ENCODE peak calls at places on chromosome X, in eight cellular contexts. C, N, B, Y, J, R, L and V are unnamed samples. For H3K36me3, the result is how much of the 10 kb centered on the place peaks cover.

GRCh38 chrX:119007189-119007770 is 32.9 kb downstream of the LONRF3 start:
- DNase-seq in N (no peak), R (no peak), Y (no peak), C (no peak), B (no peak), L (no peak), J (no peak), V (no peak)

GRCh38 chrX:18640686-18641085 is 31.2 kb downstream of the RS1 start:
- DNase-seq in J (no peak), R (no peak), C (no peak), Y (no peak), N (no peak), L (no peak), B (peak), V (no peak)

GRCh38 chrX:10064736-10065135 is 92.0 kb upstream of the CLCN4 start:
- DNase-seq in N (no peak), Y (peak), R (no peak), L (no peak), J (no peak), C (no peak), B (no peak), V (no peak)

GRCh38 chrX:50066318-50066937 is 134.4 kb downstream of the AKAP4 start:
- DNase-seq in B (no peak), C (no peak), Y (no peak), R (no peak), L (no peak), J (no peak), N (no peak), V (no peak)

GRCh38 chrX:70038515-70038914 is 11.2 kb downstream of the AWAT2 start:
- DNase-seq in Y (no peak), C (no peak), R (no peak), L (no peak), J (no peak), N (no peak), B (no peak), V (no peak)

GRCh38 chrX:6095469-6095868 is 133.2 kb downstream of the NLGN4X start:
- DNase-seq in Y (no peak), R (no peak), N (no peak), C (no peak), B (no peak), J (no peak), L (no peak), V (peak)

GRCh38 chrX:104420907-104421306 is 145.1 kb upstream of the IL1RAPL2 start:
- DNase-seq in R (no peak), J (no peak), B (no peak), N (no peak), L (no peak), C (no peak), Y (no peak), V (peak)

GRCh38 chrX:267771-268261 is 13.4 kb upstream of the PLCXD1 start:
- DNase-seq in N (no peak), Y (no peak), L (no peak), C (no peak), R (no peak), B (no peak), J (no peak), V (no peak)

GRCh38 chrX:39946822-39947221 is 150.9 kb downstream of the BCOR start:
- DNase-seq in N (no peak), Y (no peak), R (peak), J (peak), C (peak), L (peak), B (peak), V (peak)

GRCh38 chrX:69119122-69119521 is 46.1 kb downstream of the PJA1 start:
- DNase-seq in R (no peak), L (no peak), J (no peak), B (no peak), Y (no peak), C (no peak), N (no peak), V (no peak)

GRCh38 chrX:47613082-47613481 is 6.6 kb downstream of the SYN1 start:
- DNase-seq in Y (no peak), B (no peak), N (no peak), L (no peak), R (no peak), C (no peak), J (no peak), V (no peak)

GRCh38 chrX:47610506-47610905 is 9.2 kb downstream of the SYN1 start:
- DNase-seq in R (no peak), Y (no peak), J (no peak), B (no peak), N (no peak), C (no peak), L (no peak), V (no peak)

GRCh38 chrX:47611926-47612325 is 7.7 kb downstream of the SYN1 start:
- DNase-seq in J (no peak), R (no peak), N (no peak), C (no peak), Y (no peak), L (no peak), B (no peak), V (no peak)

GRCh38 chrX:47614618-47615017 is 5.0 kb downstream of the SYN1 start:
- DNase-seq in J (no peak), B (no peak), R (no peak), C (no peak), Y (no peak), L (no peak), N (no peak), V (no peak)

GRCh38 chrX:47612418-47612817 is 7.2 kb downstream of the SYN1 start:
- DNase-seq in L (no peak), J (no peak), N (no peak), B (no peak), Y (no peak), R (no peak), C (no peak), V (no peak)
- H3K36me3 ChIP-seq in L (under half), J (under half), N (under half), B (under half), Y (under half), R (under half), C (under half), V (under half)

GRCh38 chrX:1419545-1420355 is 27.8 kb upstream of the SLC25A6 start:
- DNase-seq in Y (no peak), B (no peak), L (no peak), J (no peak), R (no peak), C (no peak), N (no peak), V (no peak)

GRCh38 chrX:1417921-1418875 is 26.3 kb upstream of the SLC25A6 start:
- DNase-seq in J (no peak), N (no peak), R (no peak), Y (no peak), L (no peak), C (no peak), B (no peak), V (no peak)

GRCh38 chrX:1416965-1417760 is 25.2 kb upstream of the SLC25A6 start:
- DNase-seq in L (no peak), C (no peak), B (no peak), Y (no peak), N (no peak), R (no peak), J (no peak), V (no peak)

GRCh38 chrX:1420371-1420770 is 28.5 kb upstream of the SLC25A6 start:
- DNase-seq in Y (no peak), R (no peak), N (no peak), C (no peak), L (no peak), J (no peak), B (no peak), V (no peak)

DNA sequence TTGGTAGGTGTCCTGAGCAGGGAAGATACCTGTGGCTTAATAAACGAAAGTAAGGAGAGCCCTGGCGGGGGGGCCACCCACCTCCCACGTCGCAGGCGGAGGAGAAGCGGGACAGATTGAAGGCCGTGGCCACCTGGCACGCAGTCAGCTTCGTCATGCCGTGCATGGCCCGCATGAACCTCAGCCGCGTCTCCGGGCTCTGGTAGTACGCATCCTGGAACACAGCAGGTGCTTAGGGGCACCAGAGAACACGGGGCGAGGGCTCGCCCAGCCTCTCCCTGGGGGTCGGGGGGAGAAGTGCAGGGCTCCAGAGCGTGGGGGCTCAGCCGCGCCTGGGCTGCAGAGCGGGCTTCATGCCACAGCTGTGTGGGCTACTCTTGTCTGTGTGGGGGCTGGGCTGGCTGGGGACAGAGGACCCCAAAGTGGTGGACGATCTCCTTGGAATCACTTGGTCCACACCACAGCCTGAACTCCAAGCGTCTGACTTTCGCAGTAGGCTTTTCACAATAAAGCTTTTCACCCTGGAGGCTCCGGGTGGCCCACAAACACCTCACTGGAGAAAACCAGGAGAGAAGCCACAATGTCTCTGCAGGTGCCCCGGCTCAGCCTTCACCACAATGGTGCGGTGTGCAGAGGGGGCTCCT is 27.1 kb upstream of the SLC25A6 start:
- DNase-seq in C (no peak), L (no peak), J (no peak), R (no peak), N (no peak), B (no peak), Y (no peak), V (no peak)
- H3K36me3 ChIP-seq in C (under half), L (half or more), J (under half), R (half or more), N (under half), B (under half), Y (under half), V (under half)

GRCh38 chrX:79263550-79263949 is 103.6 kb downstream of the ITM2A start:
- DNase-seq in B (no peak), C (no peak), L (no peak), R (no peak), J (no peak), N (no peak), Y (no peak), V (no peak)

GRCh38 chrX:79268788-79269187 is 98.3 kb downstream of the ITM2A start:
- DNase-seq in J (no peak), Y (no peak), R (no peak), L (no peak), C (no peak), B (peak), N (no peak), V (peak)

GRCh38 chrX:79270401-79270800 is 96.7 kb downstream of the ITM2A start:
- DNase-seq in N (peak), L (no peak), R (no peak), Y (no peak), J (no peak), C (no peak), B (peak), V (peak)

DNA sequence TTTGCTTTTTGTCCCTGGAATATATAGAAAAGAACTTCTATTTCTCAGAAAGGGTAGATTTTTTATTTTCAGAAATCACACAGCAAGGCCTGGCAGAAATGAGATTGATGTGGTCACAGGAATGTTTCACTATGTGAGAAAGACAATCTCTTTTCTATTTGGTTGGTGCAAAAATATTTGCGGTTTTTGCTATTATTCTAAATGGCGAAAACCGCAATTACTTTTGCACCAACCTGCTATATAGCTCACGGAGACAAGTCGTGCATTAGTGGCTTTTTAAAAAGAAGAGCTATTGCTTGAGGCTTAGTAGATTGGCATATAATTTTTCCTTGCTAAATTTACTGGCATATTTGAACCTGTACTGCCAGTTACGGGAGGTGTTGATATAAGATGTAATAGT is 100.4 kb downstream of the ITM2A start:
- DNase-seq in R (no peak), L (no peak), C (no peak), B (no peak), N (peak), Y (no peak), J (no peak), V (no peak)
- H3K36me3 ChIP-seq in R (under half), L (under half), C (under half), B (under half), N (under half), Y (under half), J (under half), V (under half)

GRCh38 chrX:123629502-123629901 is 103.3 kb downstream of the THOC2 start:
- DNase-seq in J (no peak), C (no peak), L (no peak), R (no peak), Y (no peak), B (no peak), N (no peak), V (no peak)

GRCh38 chrX:123626962-123627361 is 105.9 kb downstream of the THOC2 start:
- DNase-seq in R (peak), B (peak), L (peak), N (no peak), Y (no peak), J (peak), C (peak), V (no peak)

GRCh38 chrX:123625952-123626351 is 106.9 kb downstream of the THOC2 start:
- DNase-seq in C (no peak), Y (no peak), J (no peak), N (no peak), B (no peak), L (no peak), R (no peak), V (no peak)

DNA sequence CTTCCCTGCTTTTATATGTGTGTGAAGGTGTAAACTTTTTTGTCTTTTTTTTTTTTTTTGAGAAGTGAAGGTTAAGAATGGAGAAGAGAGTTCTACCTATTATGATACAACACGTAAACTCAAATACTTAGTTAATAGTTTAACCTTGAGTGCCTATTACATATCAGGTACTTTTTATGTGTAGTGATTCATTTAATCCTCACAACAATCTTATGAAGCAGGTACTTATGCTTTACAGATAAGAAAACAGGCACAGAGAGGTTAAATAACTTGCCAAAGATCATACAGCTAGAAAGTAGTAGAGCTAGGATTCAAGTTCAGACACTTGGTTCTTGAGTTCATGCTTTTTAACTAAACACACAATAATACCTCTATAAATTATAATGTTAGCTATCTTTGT is 107.4 kb downstream of the THOC2 start:
- DNase-seq in R (no peak), L (no peak), Y (no peak), J (no peak), C (no peak), N (no peak), B (no peak), V (no peak)
- H3K36me3 ChIP-seq in R (under half), L (half or more), Y (under half), J (under half), C (under half), N (under half), B (under half), V (under half)